ENCODE peak calls at places on chromosome 2, in eight cellular contexts. F, K, Q, B, W, M, U and V are unnamed samples.

GRCh38 chr2:130883520-130883919 is 46.8 kb downstream of the ARHGEF4 start:
- DNase-seq in Q (no peak), U (peak), M (no peak), W (no peak), B (no peak), F (no peak), K (no peak), V (no peak)

GRCh38 chr2:15943378-15943851 is 3.1 kb downstream of the MYCN start:
- DNase-seq in Q (peak), W (no peak), M (peak), K (peak), U (peak), F (peak), B (peak), V (no peak)

GRCh38 chr2:157312866-157313486 is 12.6 kb downstream of the ERMN start:
- DNase-seq in M (no peak), U (no peak), W (no peak), K (no peak), Q (no peak), F (no peak), B (no peak), V (no peak)

GRCh38 chr2:178999476-178999875 is 50.5 kb downstream of the CCDC141 start:
- DNase-seq in B (no peak), F (no peak), K (no peak), U (no peak), Q (no peak), M (no peak), W (no peak), V (no peak)

GRCh38 chr2:217972490-217972889 is 30.3 kb downstream of the TNS1 start:
- DNase-seq in B (no peak), F (no peak), K (no peak), U (no peak), W (peak), Q (no peak), M (no peak), V (no peak)

GRCh38 chr2:98072442-98072841 is 14.5 kb upstream of the VWA3B start:
- DNase-seq in F (no peak), Q (no peak), K (no peak), U (no peak), W (no peak), B (no peak), M (peak), V (no peak)

GRCh38 chr2:230829959-230830358 is 34.8 kb upstream of the ITM2C start:
- DNase-seq in K (no peak), B (no peak), W (no peak), M (no peak), Q (no peak), F (no peak), U (no peak), V (no peak)

GRCh38 chr2:167190053-167190452 is 301.8 kb downstream of the XIRP2 start:
- DNase-seq in M (no peak), U (no peak), Q (no peak), B (no peak), W (no peak), K (no peak), F (no peak), V (no peak)

GRCh38 chr2:191038241-191038725 is 24.3 kb upstream of the STAT1 start:
- DNase-seq in M (no peak), W (no peak), Q (no peak), B (peak), U (no peak), F (no peak), K (no peak), V (no peak)

GRCh38 chr2:187299122-187299906 is 148.7 kb downstream of the CALCRL start:
- DNase-seq in B (peak), K (peak), M (peak), Q (no peak), U (no peak), W (no peak), F (no peak), V (no peak)

GRCh38 chr2:24471662-24472061 is 19.4 kb upstream of the NCOA1 start:
- DNase-seq in B (no peak), M (no peak), K (no peak), U (no peak), F (no peak), Q (no peak), W (no peak), V (no peak)

GRCh38 chr2:96608459-96609455 is 29.4 kb downstream of the KANSL3 start:
- DNase-seq in U (no peak), M (no peak), K (no peak), Q (no peak), F (peak), B (no peak), W (no peak), V (no peak)

GRCh38 chr2:172094319-172095145 is 8.2 kb downstream of the DLX2 start:
- DNase-seq in M (peak), F (peak), K (no peak), B (no peak), Q (peak), U (peak), W (no peak), V (no peak)

GRCh38 chr2:191051825-191052778 is 38.1 kb upstream of the STAT1 start:
- DNase-seq in W (no peak), B (peak), M (no peak), U (no peak), F (no peak), Q (peak), K (peak), V (no peak)

GRCh38 chr2:176162911-176163654 is 6.0 kb downstream of the HOXD3 start:
- DNase-seq in K (no peak), U (peak), M (peak), F (no peak), B (no peak), Q (no peak), W (no peak), V (no peak)

GRCh38 chr2:179612108-179612507 is 249.3 kb downstream of the ZNF385B start:
- DNase-seq in U (no peak), Q (no peak), M (no peak), K (no peak), F (no peak), W (no peak), B (no peak), V (no peak)

GRCh38 chr2:12155308-12156061 is 409.1 kb downstream of the LPIN1 start:
- DNase-seq in K (no peak), M (no peak), Q (no peak), B (peak), W (no peak), F (no peak), U (no peak), V (no peak)

GRCh38 chr2:149315461-149315860 is 14.9 kb upstream of the LYPD6 start:
- DNase-seq in K (no peak), F (no peak), M (no peak), Q (no peak), W (no peak), U (no peak), B (no peak), V (no peak)

GRCh38 chr2:237154894-237155851 is 69.5 kb downstream of the COPS8 start:
- DNase-seq in K (no peak), B (no peak), F (no peak), W (no peak), M (no peak), U (no peak), Q (no peak), V (no peak)

GRCh38 chr2:232761301-232761907 is 15.0 kb downstream of the KCNJ13 start:
- DNase-seq in U (no peak), B (peak), W (no peak), Q (no peak), F (peak), M (peak), K (peak), V (no peak)

GRCh38 chr2:40371525-40372277 is 80.2 kb downstream of the SLC8A1 start:
- DNase-seq in U (no peak), W (no peak), F (no peak), K (peak), Q (no peak), M (peak), B (no peak), V (peak)

GRCh38 chr2:123670286-123670685 is 354.8 kb upstream of the CNTNAP5 start:
- DNase-seq in F (no peak), B (no peak), M (no peak), W (no peak), Q (no peak), U (no peak), K (no peak), V (no peak)

GRCh38 chr2:132407767-132408166 is 8.8 kb upstream of the GPR39 start:
- DNase-seq in M (no peak), W (no peak), U (no peak), Q (no peak), B (no peak), K (no peak), F (no peak), V (no peak)

GRCh38 chr2:3460831-3461544 is 58.3 kb downstream of the ADI1 start:
- DNase-seq in Q (no peak), U (peak), M (no peak), B (no peak), F (no peak), K (no peak), W (no peak), V (no peak)

GRCh38 chr2:194252127-194252526 is 1404.9 kb upstream of the SLC39A10 start:
- DNase-seq in B (no peak), W (no peak), F (no peak), K (no peak), Q (no peak), M (no peak), U (no peak), V (no peak)

GRCh38 chr2:69566669-69567068 is 76.9 kb downstream of the AAK1 start:
- DNase-seq in M (no peak), Q (no peak), B (no peak), W (no peak), F (no peak), K (no peak), U (no peak), V (no peak)

GRCh38 chr2:229901819-229902218 is 20.0 kb downstream of the TRIP12 start:
- DNase-seq in B (peak), K (no peak), W (no peak), M (no peak), Q (no peak), F (peak), U (no peak), V (no peak)

GRCh38 chr2:74008761-74009395 is 24.2 kb downstream of the TET3 start:
- DNase-seq in B (no peak), K (no peak), M (peak), W (peak), Q (no peak), U (peak), F (no peak), V (no peak)

GRCh38 chr2:100939445-100939844 is 62.6 kb upstream of the RPL31 start:
- DNase-seq in B (no peak), Q (no peak), F (no peak), K (no peak), U (no peak), M (no peak), W (no peak), V (peak)

GRCh38 chr2:196437626-196438025 is 201.9 kb upstream of the CCDC150 start:
- DNase-seq in F (no peak), B (no peak), U (no peak), W (no peak), K (no peak), M (no peak), Q (no peak), V (no peak)

GRCh38 chr2:105455488-105455991 is 56.7 kb upstream of the FHL2 start:
- DNase-seq in K (no peak), M (no peak), F (peak), W (no peak), U (no peak), Q (no peak), B (peak), V (no peak)

GRCh38 chr2:211845346-211846030 is 693.1 kb downstream of the ERBB4 start:
- DNase-seq in M (no peak), K (no peak), U (no peak), F (no peak), B (no peak), Q (no peak), W (no peak), V (no peak)

GRCh38 chr2:235584269-235585007 is 90.6 kb downstream of the AGAP1 start:
- DNase-seq in F (no peak), Q (no peak), B (no peak), W (no peak), M (no peak), K (no peak), U (no peak), V (no peak)

GRCh38 chr2:2149379-2149778 is 181.7 kb downstream of the MYT1L start:
- DNase-seq in M (no peak), U (no peak), W (no peak), K (no peak), F (no peak), B (no peak), Q (no peak), V (no peak)

GRCh38 chr2:100058014-100058310 is 84.4 kb downstream of the AFF3 start:
- DNase-seq in Q (no peak), U (no peak), K (no peak), F (no peak), B (no peak), M (no peak), W (no peak), V (no peak)

GRCh38 chr2:240319855-240320560 is 115.5 kb upstream of the GPC1 start:
- DNase-seq in B (peak), M (peak), U (peak), W (no peak), K (no peak), Q (no peak), F (no peak), V (no peak)

GRCh38 chr2:74959106-74959751 is 786 bp downstream of the POLE4 start:
- DNase-seq in U (no peak), F (no peak), W (peak), B (no peak), Q (no peak), M (no peak), K (no peak), V (no peak)

GRCh38 chr2:75560768-75561565 is at the start of gene EVA1A:
- DNase-seq in F (peak), Q (peak), M (peak), K (peak), B (peak), U (no peak), W (peak), V (no peak)

GRCh38 chr2:84022810-84023431 is 436.2 kb downstream of the SUCLG1 start:
- DNase-seq in U (no peak), K (peak), Q (peak), M (peak), F (peak), B (peak), W (no peak), V (no peak)

DNA sequence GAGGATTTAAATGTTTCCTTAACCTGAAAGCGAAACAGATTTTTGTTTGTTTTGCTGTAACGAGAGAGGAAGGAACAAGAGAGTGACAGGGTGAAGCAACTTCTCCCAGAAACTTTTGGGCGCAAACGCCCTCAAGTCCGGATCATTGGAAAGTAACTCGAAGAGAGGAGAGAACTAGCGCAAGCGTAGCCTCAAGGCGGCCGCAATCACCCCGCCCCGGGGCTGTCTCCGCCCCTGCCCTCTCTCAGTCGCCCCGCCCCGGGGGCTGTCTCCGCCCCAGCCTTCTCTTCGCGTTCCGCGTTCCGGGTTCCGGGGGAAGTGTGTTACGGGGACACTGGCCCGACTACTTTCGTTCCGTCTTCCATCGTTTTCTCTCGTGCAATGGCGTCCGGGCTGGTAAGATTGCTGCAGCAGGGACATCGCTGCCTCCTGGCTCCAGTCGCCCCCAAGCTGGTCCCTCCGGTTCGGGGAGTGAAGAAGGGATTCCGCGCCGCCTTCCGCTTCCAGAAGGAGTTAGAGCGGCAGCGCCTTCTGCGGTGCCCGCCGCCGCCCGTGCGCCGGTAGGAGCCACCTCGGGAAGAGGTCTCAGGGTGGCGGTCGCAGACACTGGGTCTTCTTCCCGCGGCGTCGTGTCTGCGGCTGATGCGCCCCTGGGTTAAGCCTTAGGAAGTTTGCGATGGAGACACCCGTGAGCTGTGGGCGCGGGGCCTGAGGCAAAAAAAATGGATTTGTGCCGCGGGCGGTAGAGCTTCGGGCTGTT is at the start of gene MRPL44:
- DNase-seq in B (peak), U (peak), M (peak), K (peak), F (peak), W (peak), Q (peak), V (peak)
- TF ChIP-seq CTCF in B (no peak), U (no peak), M (no peak), K (no peak), F (no peak), W (no peak), Q (no peak), V (peak)

GRCh38 chr2:32474391-32474790 is 117.6 kb downstream of the BIRC6 start:
- DNase-seq in K (no peak), Q (no peak), W (no peak), B (no peak), F (no peak), U (no peak), M (no peak), V (no peak)
- TF ChIP-seq CTCF in K (no peak), Q (no peak), W (no peak), B (no peak), F (no peak), U (no peak), M (no peak), V (no peak)

DNA sequence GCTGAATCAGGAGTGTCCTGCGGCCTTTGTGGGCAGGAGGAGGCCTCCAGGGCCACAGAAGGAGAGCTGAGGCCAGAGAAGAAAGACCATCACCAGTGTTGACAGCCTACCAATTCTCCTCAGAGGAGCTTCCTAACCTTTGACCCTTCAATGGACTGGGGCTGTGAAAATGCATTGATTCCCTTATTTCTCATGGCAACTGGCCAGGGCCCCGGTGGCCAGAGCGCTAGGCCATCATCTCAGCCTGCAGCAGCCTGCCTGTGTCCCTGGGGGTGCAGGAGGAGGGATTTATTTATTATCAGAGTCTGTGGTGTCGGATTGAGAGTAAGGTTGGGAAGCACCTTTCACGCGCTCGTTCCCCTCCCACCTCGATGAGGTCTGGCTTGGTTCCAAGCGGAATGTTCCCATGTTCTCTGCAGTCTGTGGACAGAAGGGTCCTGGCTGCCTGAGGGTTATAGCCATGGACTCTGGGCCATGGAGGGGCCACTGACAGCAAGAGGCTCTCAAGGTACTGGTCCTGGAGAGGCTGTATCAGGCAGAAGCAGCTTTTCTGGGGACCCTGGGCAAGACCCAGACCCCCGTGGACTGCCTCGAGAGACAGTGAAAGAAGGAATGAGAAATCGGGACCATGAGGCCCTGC is 53.8 kb downstream of the CYP27C1 start:
- DNase-seq in Q (no peak), U (peak), M (no peak), B (no peak), F (no peak), W (peak), K (no peak), V (peak)
- TF ChIP-seq CTCF in Q (no peak), U (no peak), M (no peak), B (no peak), F (no peak), W (no peak), K (no peak), V (no peak)

DNA sequence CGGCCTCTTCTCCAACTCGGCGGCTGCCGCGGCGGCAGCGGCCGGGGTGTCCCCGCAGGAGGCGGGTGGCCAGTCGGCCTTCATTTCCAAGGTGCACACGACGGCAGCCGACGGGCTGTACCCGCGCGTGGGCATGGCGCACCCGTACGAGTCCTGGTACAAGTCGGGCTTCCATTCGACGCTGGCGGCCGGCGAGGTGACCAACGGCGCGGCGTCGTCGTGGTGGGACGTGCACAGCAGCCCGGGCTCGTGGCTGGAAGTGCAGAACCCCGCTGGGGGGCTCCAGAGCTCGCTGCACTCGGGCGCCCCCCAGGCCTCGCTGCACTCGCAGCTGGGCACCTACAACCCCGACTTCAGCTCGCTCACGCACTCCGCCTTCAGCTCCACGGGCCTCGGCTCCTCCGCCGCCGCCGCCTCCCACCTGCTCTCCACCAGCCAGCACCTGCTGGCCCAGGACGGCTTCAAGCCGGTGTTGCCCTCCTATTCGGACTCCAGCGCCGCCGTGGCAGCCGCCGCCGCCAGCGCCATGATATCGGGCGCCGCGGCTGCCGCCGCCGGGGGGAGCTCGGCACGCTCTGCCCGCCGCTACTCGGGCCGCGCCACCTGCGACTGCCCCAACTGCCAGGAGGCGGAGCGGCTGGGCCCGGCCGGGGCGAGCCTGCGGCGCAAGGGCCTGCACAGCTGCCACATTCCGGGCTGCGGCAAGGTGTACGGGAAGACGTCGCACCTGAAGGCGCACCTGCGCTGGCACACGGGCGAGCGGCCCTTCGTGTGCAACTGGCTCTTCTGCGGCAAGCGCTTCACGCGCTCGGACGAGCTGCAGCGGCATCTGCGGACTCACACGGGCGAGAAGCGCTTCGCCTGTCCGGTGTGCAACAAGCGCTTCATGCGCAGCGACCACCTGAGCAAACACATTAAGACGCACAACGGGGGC is 1.9 kb downstream of the SP9 start:
- DNase-seq in F (no peak), W (peak), M (peak), Q (peak), B (peak), K (peak), U (peak), V (no peak)
- TF ChIP-seq CTCF in F (peak), W (no peak), M (peak), Q (peak), B (no peak), K (no peak), U (no peak), V (no peak)

GRCh38 chr2:241509408-241509784 is 1.0 kb upstream of the STK25 start:
- DNase-seq in K (no peak), U (no peak), M (no peak), B (no peak), W (no peak), Q (no peak), F (no peak), V (no peak)

GRCh38 chr2:241506793-241507429 is 1.5 kb downstream of the STK25 start:
- DNase-seq in W (no peak), U (no peak), F (no peak), B (peak), Q (no peak), K (peak), M (no peak), V (no peak)

GRCh38 chr2:241508510-241509407 is at the start of gene STK25:
- DNase-seq in Q (peak), W (peak), M (peak), K (peak), B (peak), U (peak), F (peak), V (peak)

GRCh38 chr2:241508240-241508509 is 209 bp downstream of the STK25 start:
- DNase-seq in B (no peak), U (no peak), Q (no peak), M (no peak), W (no peak), F (no peak), K (no peak), V (no peak)

GRCh38 chr2:241507430-241508239 is 749 bp downstream of the STK25 start:
- DNase-seq in B (peak), U (no peak), K (peak), F (peak), Q (peak), M (peak), W (peak), V (no peak)
- TF ChIP-seq CTCF in B (no peak), U (no peak), K (peak), F (no peak), Q (peak), M (peak), W (peak), V (no peak)

GRCh38 chr2:221100467-221101089 is 471.5 kb downstream of the EPHA4 start:
- DNase-seq in Q (no peak), U (no peak), K (no peak), M (peak), B (peak), W (no peak), F (no peak), V (no peak)
- TF ChIP-seq CTCF in Q (peak), U (no peak), K (no peak), M (peak), B (peak), W (no peak), F (peak), V (no peak)